ENCODE peak calls at places on chromosomes 1 and 21, in four cellular contexts. W is WTC11, R is HepG2, M is GM12878. Y is an unnamed sample.

GRCh38 chr1:61226791-61227567 is 144.6 kb downstream of the NFIA start:
- DNase-seq in W (no peak), R (no peak), M (no peak), Y (no peak)

GRCh38 chr1:117674521-117675400 is 68.9 kb downstream of the TENT5C start:
- DNase-seq in W (no peak), R (no peak), M (no peak), Y (peak; percentile 55)

GRCh38 chr21:46567348-46567747 is 37.5 kb downstream of the S100B start:
- DNase-seq in W (no peak), R (no peak), M (no peak), Y (no peak)

GRCh38 chr1:27284425-27285287 is 37.3 kb upstream of the TMEM222 start:
- DNase-seq in W (peak; percentile 90), R (peak; percentile 66), M (peak; percentile 28), Y (peak; percentile 87)

GRCh38 chr1:81801032-81801833 is 499 bp downstream of the ADGRL2 start:
- DNase-seq in W (peak; percentile 78), R (peak; percentile 59), M (no peak), Y (no peak)

GRCh38 chr1:9269721-9270120 is 23.0 kb upstream of the SPSB1 start:
- DNase-seq in W (no peak), R (no peak), M (no peak), Y (no peak)

GRCh38 chr1:178724386-178724733 is 684 bp upstream of the RALGPS2 start:
- DNase-seq in W (no peak), R (no peak), M (no peak), Y (no peak)

GRCh38 chr1:32754282-32755097 is 51.9 kb upstream of the SYNC start:
- DNase-seq in W (peak; percentile 82), R (no peak), M (no peak), Y (peak; percentile 66)

GRCh38 chr1:2288308-2288707 is 60.2 kb downstream of the SKI start:
- DNase-seq in W (no peak), R (no peak), M (no peak), Y (no peak)

GRCh38 chr1:185439727-185440415 is 122.8 kb upstream of the IVNS1ABP start:
- DNase-seq in W (no peak), R (no peak), M (peak; percentile 20), Y (no peak)

GRCh38 chr21:35559881-35560280 is 500.4 kb downstream of the SETD4 start:
- DNase-seq in W (no peak), R (no peak), M (no peak), Y (no peak)

GRCh38 chr1:156643266-156644092 is 1.6 kb downstream of the BCAN start:
- DNase-seq in W (no peak), R (no peak), M (no peak), Y (no peak)

GRCh38 chr1:9676815-9677393 is 25.4 kb downstream of the PIK3CD start:
- DNase-seq in W (no peak), R (no peak), M (no peak), Y (peak; percentile 36)

GRCh38 chr1:243335297-243335696 is 79.5 kb downstream of the SDCCAG8 start:
- DNase-seq in W (no peak), R (no peak), M (no peak), Y (no peak)

GRCh38 chr1:93734999-93735398 is 53.4 kb upstream of the BCAR3 start:
- DNase-seq in W (no peak), R (peak; percentile 41), M (no peak), Y (peak; percentile 18)

GRCh38 chr1:207128336-207128921 is 24.4 kb downstream of the C4BPA start:
- DNase-seq in W (no peak), R (peak; percentile 7), M (no peak), Y (no peak)

GRCh38 chr1:236111527-236112331 is 30.6 kb upstream of the GPR137B start:
- DNase-seq in W (no peak), R (no peak), M (no peak), Y (no peak)

GRCh38 chr1:54352755-54353154 is 53.4 kb downstream of the SSBP3 start:
- DNase-seq in W (no peak), R (no peak), M (no peak), Y (no peak)

GRCh38 chr1:9823943-9824701 is at the start of gene CLSTN1:
- DNase-seq in W (peak; percentile 96), R (peak; percentile 58), M (peak; percentile 9), Y (peak; percentile 96)

DNA sequence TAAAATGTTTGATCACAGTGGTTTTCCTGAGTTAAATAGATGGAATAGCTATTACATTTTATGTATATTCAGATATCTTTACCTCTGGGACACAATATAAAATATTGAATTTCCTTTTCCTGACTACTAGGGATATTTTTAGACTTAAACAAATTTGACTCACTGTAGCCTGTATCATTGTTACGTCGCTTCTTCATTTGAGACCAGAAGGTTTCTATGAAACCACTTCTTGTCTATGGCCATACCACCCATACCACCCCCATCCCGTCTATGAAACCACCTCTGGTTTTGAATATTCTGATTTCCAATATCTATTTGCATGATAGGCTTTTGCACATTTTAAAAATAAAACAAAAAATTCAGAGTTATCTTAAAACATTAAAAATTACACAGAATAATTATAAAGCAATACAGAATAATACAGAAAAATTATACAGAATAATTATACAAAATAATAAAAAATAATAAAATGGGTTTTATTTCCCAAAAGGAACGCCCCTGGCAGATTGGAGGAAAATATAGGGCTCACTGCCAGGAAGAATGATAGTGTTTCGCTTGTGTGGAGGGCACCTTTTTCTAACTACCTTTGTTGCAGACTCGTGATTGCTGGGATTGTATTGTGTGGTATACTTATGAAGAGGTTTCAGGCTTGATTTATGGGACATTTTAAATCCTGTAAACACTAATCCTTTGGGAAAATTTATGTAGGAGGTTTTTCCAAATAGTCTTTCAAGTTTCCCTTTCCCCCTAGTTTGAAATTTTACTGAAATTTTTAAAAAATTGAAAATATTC is 4.7 kb downstream of the SPEN start:
- DNase-seq in W (no peak), R (no peak), M (no peak), Y (no peak)
- TF ChIP-seq CREM in W (no peak), R (no peak), M (peak; percentile 70), Y (no peak)

DNA sequence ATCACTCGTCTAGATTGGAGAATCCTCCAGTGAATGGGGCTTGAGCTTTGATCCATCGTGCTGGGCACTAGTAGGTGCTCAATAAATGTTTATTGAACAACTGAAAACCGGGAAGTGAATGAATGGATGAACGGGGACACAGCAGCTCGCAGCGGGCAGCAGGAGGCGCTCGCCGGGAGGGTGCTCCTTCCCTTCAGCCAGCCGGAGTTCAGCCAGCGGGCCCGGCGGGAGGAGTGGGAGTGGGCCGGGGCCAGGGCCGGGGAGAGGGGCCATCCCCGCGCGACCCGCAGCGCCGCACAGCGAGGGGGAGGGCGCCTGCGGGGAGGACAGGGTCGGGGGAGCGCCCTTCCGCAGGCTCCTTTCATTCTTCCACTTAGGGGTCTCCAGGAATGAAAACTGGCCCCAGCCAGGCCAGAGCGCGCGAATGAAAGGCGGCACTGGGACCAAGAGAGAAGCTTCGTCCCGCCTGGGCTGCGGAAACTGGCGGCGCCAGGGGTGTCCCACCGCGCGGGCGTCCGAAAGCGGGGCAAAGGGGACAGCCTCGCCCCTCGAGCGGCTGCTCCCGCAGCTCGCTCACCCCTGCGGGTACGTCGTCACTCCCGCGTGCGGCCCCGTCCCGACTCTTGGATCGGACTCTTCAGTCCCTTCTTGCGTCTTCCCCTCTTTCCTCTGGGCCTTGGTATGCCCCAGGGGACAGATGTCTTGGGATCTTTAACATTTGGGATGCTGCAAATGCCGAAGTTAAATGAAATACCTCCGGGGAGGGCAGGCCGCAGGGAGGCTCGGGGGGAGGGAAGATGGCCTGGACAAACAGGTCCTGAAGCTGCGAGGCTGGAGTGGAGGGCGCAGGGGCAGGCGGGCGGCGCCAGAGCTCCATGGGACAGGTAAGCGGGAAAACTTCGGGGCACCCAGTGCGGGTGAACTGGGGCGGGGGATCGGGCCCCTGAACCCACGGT is 3.6 kb upstream of the INAVA start:
- DNase-seq in W (peak; percentile 80), R (peak; percentile 68), M (no peak), Y (no peak)
- TF ChIP-seq CREM in W (peak; percentile 31), R (no peak), M (no peak), Y (no peak)

GRCh38 chr21:45136500-45136899 is 62.1 kb downstream of the ADARB1 start:
- DNase-seq in W (no peak), R (no peak), M (no peak), Y (no peak)
- TF ChIP-seq CREM in W (no peak), R (no peak), M (no peak), Y (no peak)

GRCh38 chr1:87136607-87137341 is 191.9 kb upstream of the LMO4 start:
- DNase-seq in W (no peak), R (no peak), M (no peak), Y (no peak)

GRCh38 chr1:87134061-87134460 is 194.6 kb upstream of the LMO4 start:
- DNase-seq in W (no peak), R (no peak), M (no peak), Y (no peak)

GRCh38 chr1:87134625-87135024 is 194.1 kb upstream of the LMO4 start:
- DNase-seq in W (no peak), R (no peak), M (no peak), Y (no peak)

GRCh38 chr1:87135313-87135712 is 193.4 kb upstream of the LMO4 start:
- DNase-seq in W (no peak), R (no peak), M (no peak), Y (no peak)

DNA sequence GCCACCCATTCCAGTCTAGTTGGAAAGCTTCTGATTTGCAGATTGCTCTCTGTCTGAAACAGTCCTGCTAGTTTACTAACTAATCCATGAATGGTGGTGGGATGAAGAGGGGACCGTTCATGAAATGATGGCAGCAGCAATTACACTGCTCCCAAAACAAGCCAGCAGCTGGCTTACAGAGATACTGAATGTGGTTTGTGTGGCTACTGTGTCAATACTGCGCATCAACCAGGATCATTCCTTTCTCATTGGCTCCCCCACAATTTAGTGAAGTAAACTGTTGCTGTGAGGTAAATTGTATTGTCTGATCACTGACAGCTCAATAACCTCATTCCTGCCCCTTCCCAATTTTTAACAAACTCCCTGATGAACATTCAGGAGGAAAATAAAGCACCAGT is 191.3 kb upstream of the LMO4 start:
- DNase-seq in W (no peak), R (no peak), M (no peak), Y (peak; percentile 15)
- TF ChIP-seq CREM in W (no peak), R (no peak), M (no peak), Y (no peak)